ENCODE peak calls at places on chromosomes 2 and 18, in eight cellular contexts. S is choroid plexus epithelial cell, A is heart right ventricle, P is A549, M is WERI-Rb-1, L is H1, Q is NB4, F is fibroblast of lung. J is an unnamed sample.

GRCh38 chr2:151762694-151763093 is 28.4 kb upstream of the NEB start:
- DNase-seq in S (no peak), A (no peak), P (no peak), M (peak), L (no peak), Q (no peak), F (no peak), J (no peak)

GRCh38 chr2:84881581-84882414 is 914 bp upstream of the TRABD2A start:
- DNase-seq in S (peak), A (peak), P (peak), M (peak), L (peak), Q (peak), F (peak), J (peak)

GRCh38 chr2:8229546-8229986 is 452.3 kb upstream of the ID2 start:
- DNase-seq in S (peak), A (peak), P (no peak), M (no peak), L (no peak), Q (peak), F (peak), J (peak)

GRCh38 chr2:127607399-127607908 is 38.5 kb upstream of the GPR17 start:
- DNase-seq in S (no peak), A (no peak), P (no peak), M (peak), L (no peak), Q (no peak), F (no peak), J (no peak)

GRCh38 chr2:219002395-219003266 is 9.4 kb upstream of the CRYBA2 start:
- DNase-seq in S (peak), A (no peak), P (peak), M (peak), L (peak), Q (no peak), F (peak), J (peak)

GRCh38 chr2:50746526-50746925 is 285.4 kb downstream of the NRXN1 start:
- DNase-seq in S (peak), A (no peak), P (no peak), M (peak), L (peak), Q (peak), F (peak), J (peak)

GRCh38 chr2:44295636-44296359 is 20.5 kb downstream of the SLC3A1 start:
- DNase-seq in S (no peak), A (no peak), P (no peak), M (no peak), L (no peak), Q (peak), F (no peak), J (no peak)

GRCh38 chr18:9287037-9287436 is 47.5 kb upstream of the TWSG1 start:
- DNase-seq in S (no peak), A (no peak), P (no peak), M (no peak), L (no peak), Q (no peak), F (peak), J (peak)

GRCh38 chr2:73232471-73233153 is 427 bp downstream of the PRADC1 start:
- DNase-seq in S (no peak), A (no peak), P (peak), M (peak), L (no peak), Q (peak), F (no peak), J (peak)

GRCh38 chr2:238344035-238344434 is 23.7 kb downstream of the TRAF3IP1 start:
- DNase-seq in S (peak), A (no peak), P (no peak), M (no peak), L (no peak), Q (no peak), F (no peak), J (no peak)

GRCh38 chr18:41873730-41874129 is 81.3 kb upstream of the PIK3C3 start:
- DNase-seq in S (peak), A (no peak), P (no peak), M (no peak), L (no peak), Q (no peak), F (no peak), J (no peak)

GRCh38 chr2:96907405-96908041 is 37.6 kb upstream of the SEMA4C start:
- DNase-seq in S (peak), A (peak), P (no peak), M (peak), L (peak), Q (no peak), F (peak), J (no peak)
- H3K4me3 ChIP-seq in S (no peak), A (peak), P (no peak), M (no peak), L (no peak), Q (no peak), F (no peak), J (no peak)

DNA sequence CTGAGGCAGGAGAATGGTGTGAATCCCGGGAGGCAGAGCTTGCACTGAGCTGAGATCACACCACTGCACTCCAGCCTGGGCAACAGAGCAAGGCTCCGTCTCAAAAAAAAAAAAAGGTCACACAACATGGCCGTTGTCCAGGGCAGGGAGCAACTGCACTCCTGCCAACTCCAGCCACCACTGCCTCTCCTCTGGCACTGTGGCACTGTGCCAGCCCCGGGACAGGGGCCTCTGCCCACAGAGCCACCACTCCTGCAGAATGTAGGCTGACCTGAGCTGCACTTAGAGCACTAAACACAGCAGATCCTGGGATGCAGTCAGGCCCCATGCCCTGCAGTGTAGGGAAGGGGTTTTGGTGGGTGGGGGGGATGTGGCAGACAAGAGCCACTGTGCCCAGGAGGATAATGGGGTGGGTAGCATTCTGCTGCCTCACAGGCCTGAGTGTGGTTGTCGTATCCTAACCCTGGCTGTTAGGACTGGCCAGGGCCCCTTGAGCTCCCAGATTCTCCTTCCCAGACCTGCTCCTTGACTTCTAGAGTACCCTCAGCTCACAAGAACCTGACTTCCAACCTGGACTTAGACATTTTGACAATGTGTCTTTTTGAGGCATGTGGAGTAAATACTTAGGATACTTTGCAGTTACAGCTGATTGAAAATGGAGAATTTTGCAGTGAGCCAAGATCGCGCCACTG is 69.4 kb upstream of the SH3RF3 start:
- DNase-seq in S (no peak), A (peak), P (no peak), M (no peak), L (no peak), Q (no peak), F (no peak), J (no peak)
- H3K4me3 ChIP-seq in S (no peak), A (no peak), P (no peak), M (no peak), L (no peak), Q (no peak), F (no peak), J (no peak)

DNA sequence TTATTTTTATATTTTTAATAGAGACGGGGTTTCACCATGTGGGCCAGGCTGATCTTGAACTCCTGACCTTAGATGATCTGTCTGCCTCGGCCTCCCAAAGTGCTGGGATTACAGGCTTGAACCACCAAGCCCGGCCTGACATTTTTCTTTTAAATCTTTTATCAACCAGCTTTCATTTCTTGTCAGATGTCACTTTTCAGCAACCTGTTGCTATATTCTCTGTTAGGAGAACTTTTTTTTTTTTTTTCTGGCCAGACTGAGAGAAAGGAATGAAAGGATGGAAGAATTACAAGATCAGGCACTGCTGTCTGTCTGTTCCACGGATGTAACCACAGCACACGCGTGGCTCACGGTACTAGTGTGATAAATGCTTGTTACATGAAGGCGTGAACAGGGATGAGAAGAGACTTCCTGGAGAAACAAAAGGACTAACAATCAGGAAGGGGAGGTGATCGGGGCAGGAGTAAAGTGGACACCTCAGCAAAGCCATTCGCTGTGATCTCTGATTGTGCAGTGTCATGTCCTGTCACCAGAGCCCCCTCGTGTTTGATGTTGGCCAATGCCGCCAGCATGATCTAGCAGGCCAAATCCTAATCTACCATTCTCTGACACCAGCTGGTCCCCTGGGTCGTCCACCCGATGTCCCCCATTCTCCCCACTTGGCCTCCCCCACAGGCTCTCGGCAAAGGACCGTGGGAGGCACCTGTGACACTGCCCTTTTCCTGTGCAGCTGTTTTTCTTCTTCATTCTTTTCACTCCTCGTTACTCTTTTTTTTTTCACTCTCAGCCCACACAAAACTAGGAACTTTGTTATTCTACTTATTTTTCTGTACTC is 146.6 kb downstream of the TGIF1 start:
- DNase-seq in S (peak), A (peak), P (no peak), M (peak), L (no peak), Q (peak), F (peak), J (peak)
- H3K4me3 ChIP-seq in S (no peak), A (peak), P (peak), M (no peak), L (no peak), Q (no peak), F (peak), J (peak)

DNA sequence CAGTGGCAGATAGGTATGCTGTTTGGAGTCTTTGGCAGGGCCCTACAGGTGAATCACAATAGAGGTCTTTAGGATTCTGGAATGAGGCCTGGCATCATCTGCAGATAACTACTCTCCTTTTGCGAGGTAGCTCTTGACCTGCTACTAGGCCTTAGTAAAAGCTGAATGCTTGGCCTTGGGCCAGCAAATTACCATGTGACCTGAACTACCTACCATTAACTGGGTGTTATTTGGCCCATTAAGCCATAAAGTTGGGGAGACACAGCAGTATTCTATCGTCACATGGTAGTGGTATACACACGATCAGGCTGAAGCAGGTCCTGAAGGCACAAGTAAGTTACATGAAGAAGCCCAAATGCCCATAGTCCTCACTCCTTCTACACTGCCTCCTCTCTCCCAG is 178.2 kb downstream of the PPP1R1C start:
- DNase-seq in S (no peak), A (no peak), P (no peak), M (no peak), L (no peak), Q (no peak), F (no peak), J (peak)
- H3K4me3 ChIP-seq in S (no peak), A (no peak), P (no peak), M (no peak), L (no peak), Q (no peak), F (no peak), J (no peak)

DNA sequence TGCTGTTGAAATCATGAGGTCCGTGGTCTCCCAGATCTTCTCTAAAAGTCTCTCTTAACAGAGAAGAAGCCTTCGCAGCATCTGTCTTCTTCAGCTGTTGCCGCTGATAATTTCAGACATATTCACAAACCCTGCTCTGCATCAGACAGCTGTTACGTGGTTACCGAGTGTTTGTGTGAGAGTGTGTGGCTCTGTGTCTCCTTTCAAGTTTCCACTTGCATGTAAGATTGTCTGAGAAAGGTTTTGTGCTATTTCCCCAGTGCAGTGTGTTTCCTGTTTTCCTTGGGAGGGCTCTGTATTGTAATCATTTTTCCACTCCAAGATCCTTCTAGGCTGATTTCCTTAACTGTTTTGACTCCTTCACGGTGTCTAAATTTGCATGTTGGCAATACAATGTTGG is 32.8 kb downstream of the MAIP1 start:
- DNase-seq in S (peak), A (peak), P (no peak), M (no peak), L (no peak), Q (no peak), F (peak), J (peak)
- H3K4me3 ChIP-seq in S (peak), A (peak), P (no peak), M (no peak), L (no peak), Q (no peak), F (no peak), J (no peak)

J was measured in bronchial epithelial cell.